ENCODE peak calls at places on chromosome 21, in nine cellular contexts. One of them, this sample, is unnamed. For H3K4me1, the result is how much of the 10 kb centered on the place peaks cover.

GRCh38 chr21:26717146-26717739 is 128.0 kb downstream of the ADAMTS1 start:
- DNase-seq in heart right ventricle: no peak
- DNase-seq in colonic mucosa: no peak
- DNase-seq in GM23338: peak
- DNase-seq in prostate gland: no peak
- DNase-seq in stomach: no peak
- DNase-seq in left lung: no peak
- DNase-seq in suprapubic skin: no peak
- DNase-seq in Peyer's patch: no peak
- DNase-seq in this sample: no peak

GRCh38 chr21:38470762-38471161 is 27.5 kb downstream of the ERG start:
- DNase-seq in Peyer's patch: no peak
- DNase-seq in left lung: no peak
- DNase-seq in suprapubic skin: no peak
- DNase-seq in heart right ventricle: no peak
- DNase-seq in stomach: no peak
- DNase-seq in colonic mucosa: no peak
- DNase-seq in prostate gland: no peak
- DNase-seq in GM23338: no peak
- DNase-seq in this sample: no peak

GRCh38 chr21:22343721-22344120 is 1345.5 kb downstream of the NCAM2 start:
- DNase-seq in stomach: no peak
- DNase-seq in suprapubic skin: no peak
- DNase-seq in GM23338: no peak
- DNase-seq in prostate gland: no peak
- DNase-seq in Peyer's patch: no peak
- DNase-seq in left lung: no peak
- DNase-seq in heart right ventricle: no peak
- DNase-seq in colonic mucosa: no peak
- DNase-seq in this sample: no peak

GRCh38 chr21:26177741-26178452 is 7.3 kb upstream of the APP start:
- DNase-seq in GM23338: no peak
- DNase-seq in stomach: no peak
- DNase-seq in colonic mucosa: no peak
- DNase-seq in suprapubic skin: no peak
- DNase-seq in Peyer's patch: no peak
- DNase-seq in prostate gland: no peak
- DNase-seq in left lung: no peak
- DNase-seq in heart right ventricle: no peak
- DNase-seq in this sample: no peak

GRCh38 chr21:37208056-37208705 is 59.0 kb downstream of the VPS26C start:
- DNase-seq in left lung: peak
- DNase-seq in colonic mucosa: no peak
- DNase-seq in prostate gland: peak
- DNase-seq in Peyer's patch: peak
- DNase-seq in heart right ventricle: peak
- DNase-seq in suprapubic skin: no peak
- DNase-seq in stomach: peak
- DNase-seq in GM23338: no peak
- DNase-seq in this sample: peak

GRCh38 chr21:21045538-21045937 is 47.3 kb downstream of the NCAM2 start:
- DNase-seq in heart right ventricle: no peak
- DNase-seq in GM23338: no peak
- DNase-seq in Peyer's patch: no peak
- DNase-seq in left lung: no peak
- DNase-seq in prostate gland: no peak
- DNase-seq in suprapubic skin: no peak
- DNase-seq in stomach: no peak
- DNase-seq in colonic mucosa: no peak
- DNase-seq in this sample: no peak

GRCh38 chr21:36141513-36141925 is 6.6 kb downstream of the CBR3 start:
- DNase-seq in prostate gland: peak
- DNase-seq in stomach: peak
- DNase-seq in colonic mucosa: peak
- DNase-seq in suprapubic skin: peak
- DNase-seq in Peyer's patch: peak
- DNase-seq in GM23338: peak
- DNase-seq in heart right ventricle: peak
- DNase-seq in left lung: peak
- DNase-seq in this sample: peak

GRCh38 chr21:40622531-40622930 is 224.4 kb downstream of the DSCAM start:
- DNase-seq in suprapubic skin: no peak
- DNase-seq in GM23338: no peak
- DNase-seq in heart right ventricle: no peak
- DNase-seq in Peyer's patch: no peak
- DNase-seq in left lung: no peak
- DNase-seq in colonic mucosa: no peak
- DNase-seq in stomach: no peak
- DNase-seq in prostate gland: no peak
- DNase-seq in this sample: no peak

GRCh38 chr21:27795418-27795817 is 828.5 kb upstream of the ADAMTS5 start:
- DNase-seq in colonic mucosa: no peak
- DNase-seq in stomach: no peak
- DNase-seq in GM23338: no peak
- DNase-seq in Peyer's patch: no peak
- DNase-seq in suprapubic skin: no peak
- DNase-seq in heart right ventricle: no peak
- DNase-seq in prostate gland: no peak
- DNase-seq in left lung: no peak
- DNase-seq in this sample: no peak

GRCh38 chr21:40685121-40685630 is 161.8 kb downstream of the DSCAM start:
- DNase-seq in GM23338: no peak
- DNase-seq in prostate gland: no peak
- DNase-seq in colonic mucosa: no peak
- DNase-seq in suprapubic skin: no peak
- DNase-seq in left lung: no peak
- DNase-seq in heart right ventricle: peak
- DNase-seq in stomach: no peak
- DNase-seq in Peyer's patch: no peak
- DNase-seq in this sample: no peak

GRCh38 chr21:41689289-41689583 is 77.6 kb downstream of the RIPK4 start:
- DNase-seq in stomach: no peak
- DNase-seq in heart right ventricle: no peak
- DNase-seq in prostate gland: no peak
- DNase-seq in GM23338: no peak
- DNase-seq in left lung: no peak
- DNase-seq in Peyer's patch: no peak
- DNase-seq in colonic mucosa: no peak
- DNase-seq in suprapubic skin: no peak
- DNase-seq in this sample: no peak

GRCh38 chr21:37655601-37656300 is 260.5 kb downstream of the KCNJ6 start:
- DNase-seq in suprapubic skin: no peak
- DNase-seq in stomach: no peak
- DNase-seq in GM23338: no peak
- DNase-seq in left lung: no peak
- DNase-seq in Peyer's patch: no peak
- DNase-seq in prostate gland: no peak
- DNase-seq in colonic mucosa: no peak
- DNase-seq in heart right ventricle: no peak
- DNase-seq in this sample: no peak

GRCh38 chr21:41228006-41228370 is 60.0 kb downstream of the BACE2 start:
- DNase-seq in heart right ventricle: no peak
- DNase-seq in suprapubic skin: no peak
- DNase-seq in GM23338: no peak
- DNase-seq in Peyer's patch: no peak
- DNase-seq in left lung: no peak
- DNase-seq in prostate gland: no peak
- DNase-seq in stomach: no peak
- DNase-seq in colonic mucosa: peak
- DNase-seq in this sample: no peak

GRCh38 chr21:38349111-38349746 is 92.4 kb downstream of the KCNJ15 start:
- DNase-seq in GM23338: no peak
- DNase-seq in prostate gland: no peak
- DNase-seq in stomach: no peak
- DNase-seq in heart right ventricle: no peak
- DNase-seq in colonic mucosa: no peak
- DNase-seq in suprapubic skin: peak
- DNase-seq in Peyer's patch: no peak
- DNase-seq in left lung: no peak
- DNase-seq in this sample: no peak

GRCh38 chr21:37087188-37087587 is 14.1 kb downstream of the TTC3 start:
- DNase-seq in colonic mucosa: no peak
- DNase-seq in GM23338: peak
- DNase-seq in heart right ventricle: no peak
- DNase-seq in prostate gland: no peak
- DNase-seq in stomach: no peak
- DNase-seq in suprapubic skin: no peak
- DNase-seq in Peyer's patch: no peak
- DNase-seq in left lung: no peak
- DNase-seq in this sample: no peak

DNA sequence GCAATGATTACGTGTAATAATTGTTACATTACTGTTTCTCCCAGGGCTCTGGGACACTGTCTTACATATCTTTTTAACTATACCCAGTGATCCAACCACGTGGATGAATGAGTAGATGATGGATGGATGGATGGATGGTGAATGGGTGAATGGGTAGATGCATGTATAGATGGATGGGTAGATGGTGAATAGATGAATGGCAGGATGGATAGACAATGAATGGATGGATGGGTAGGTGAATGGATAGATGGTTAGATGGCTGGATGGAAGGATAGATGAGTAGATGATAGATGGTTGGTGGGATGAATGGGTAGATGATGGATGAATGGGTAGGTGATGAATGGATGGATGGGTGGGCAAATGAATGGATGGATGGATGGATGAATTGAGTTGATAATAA is 135.9 kb downstream of the HUNK start:
- DNase-seq in suprapubic skin: no peak
- DNase-seq in left lung: no peak
- DNase-seq in prostate gland: no peak
- DNase-seq in stomach: no peak
- DNase-seq in Peyer's patch: no peak
- DNase-seq in colonic mucosa: no peak
- DNase-seq in GM23338: no peak
- DNase-seq in heart right ventricle: no peak
- DNase-seq in this sample: no peak
- H3K4me1 ChIP-seq in suprapubic skin: under half
- H3K4me1 ChIP-seq in left lung: under half
- H3K4me1 ChIP-seq in prostate gland: under half
- H3K4me1 ChIP-seq in stomach: under half
- H3K4me1 ChIP-seq in Peyer's patch: under half
- H3K4me1 ChIP-seq in colonic mucosa: under half
- H3K4me1 ChIP-seq in GM23338: under half
- H3K4me1 ChIP-seq in heart right ventricle: under half
- H3K4me1 ChIP-seq in this sample: under half

DNA sequence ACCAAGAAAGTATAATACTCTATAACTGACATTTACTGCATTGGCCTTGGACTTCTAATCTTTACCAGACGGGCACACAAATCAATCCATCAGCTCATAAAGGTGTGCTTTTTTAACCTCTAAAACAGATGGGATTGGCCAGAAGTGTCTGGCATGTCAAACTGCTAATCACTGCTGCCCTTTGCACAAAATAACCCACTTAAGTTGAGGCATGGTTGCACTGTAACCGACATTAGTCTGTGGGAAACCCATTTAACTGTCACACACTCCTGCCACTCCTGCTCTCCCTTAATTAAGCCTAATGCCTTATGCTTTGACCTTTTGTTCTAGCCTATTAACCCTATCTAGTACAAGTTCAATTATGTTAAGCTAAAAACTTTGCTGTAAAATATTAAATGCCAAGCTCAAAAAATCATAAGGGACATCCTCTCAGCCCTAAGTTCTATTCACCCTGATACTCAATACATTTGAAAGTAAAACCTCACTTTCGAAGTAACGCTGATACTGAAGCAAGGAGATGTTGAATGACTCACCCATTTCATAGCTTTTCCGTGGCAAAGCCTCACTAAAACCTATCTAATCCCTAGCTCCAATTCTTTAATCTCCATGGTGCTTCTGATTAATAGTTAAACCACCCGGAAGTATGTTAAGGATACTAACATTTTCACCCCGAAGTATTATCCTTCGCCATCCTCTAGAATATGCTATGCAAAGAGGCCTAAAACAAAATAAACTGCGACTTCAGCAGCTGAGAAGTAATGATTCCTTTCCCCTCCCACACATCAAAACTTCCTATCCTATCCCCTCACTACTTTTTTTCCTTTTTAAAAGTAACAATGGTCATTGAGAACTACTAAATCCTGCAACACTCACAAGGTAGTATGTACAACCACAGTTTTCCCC is 12.9 kb downstream of the NRIP1 start:
- DNase-seq in Peyer's patch: no peak
- DNase-seq in colonic mucosa: peak
- DNase-seq in prostate gland: no peak
- DNase-seq in stomach: no peak
- DNase-seq in GM23338: no peak
- DNase-seq in left lung: no peak
- DNase-seq in heart right ventricle: no peak
- DNase-seq in suprapubic skin: no peak
- DNase-seq in this sample: no peak
- H3K4me1 ChIP-seq in Peyer's patch: under half
- H3K4me1 ChIP-seq in colonic mucosa: under half
- H3K4me1 ChIP-seq in prostate gland: under half
- H3K4me1 ChIP-seq in stomach: under half
- H3K4me1 ChIP-seq in GM23338: under half
- H3K4me1 ChIP-seq in left lung: under half
- H3K4me1 ChIP-seq in heart right ventricle: half or more
- H3K4me1 ChIP-seq in suprapubic skin: under half
- H3K4me1 ChIP-seq in this sample: under half

GRCh38 chr21:42854246-42855010 is 24.9 kb downstream of the WDR4 start:
- DNase-seq in stomach: no peak
- DNase-seq in heart right ventricle: no peak
- DNase-seq in colonic mucosa: no peak
- DNase-seq in prostate gland: no peak
- DNase-seq in Peyer's patch: no peak
- DNase-seq in left lung: no peak
- DNase-seq in GM23338: no peak
- DNase-seq in suprapubic skin: no peak
- DNase-seq in this sample: no peak
- H3K4me1 ChIP-seq in stomach: under half
- H3K4me1 ChIP-seq in heart right ventricle: under half
- H3K4me1 ChIP-seq in colonic mucosa: under half
- H3K4me1 ChIP-seq in prostate gland: under half
- H3K4me1 ChIP-seq in Peyer's patch: under half
- H3K4me1 ChIP-seq in left lung: under half
- H3K4me1 ChIP-seq in GM23338: under half
- H3K4me1 ChIP-seq in suprapubic skin: under half
- H3K4me1 ChIP-seq in this sample: under half

GRCh38 chr21:44779417-44780139 is 22.0 kb downstream of the UBE2G2 start:
- DNase-seq in Peyer's patch: no peak
- DNase-seq in suprapubic skin: no peak
- DNase-seq in stomach: no peak
- DNase-seq in left lung: no peak
- DNase-seq in GM23338: no peak
- DNase-seq in heart right ventricle: no peak
- DNase-seq in prostate gland: no peak
- DNase-seq in colonic mucosa: no peak
- DNase-seq in this sample: no peak
- H3K4me1 ChIP-seq in Peyer's patch: under half
- H3K4me1 ChIP-seq in suprapubic skin: under half
- H3K4me1 ChIP-seq in stomach: under half
- H3K4me1 ChIP-seq in left lung: under half
- H3K4me1 ChIP-seq in GM23338: under half
- H3K4me1 ChIP-seq in heart right ventricle: under half
- H3K4me1 ChIP-seq in prostate gland: under half
- H3K4me1 ChIP-seq in colonic mucosa: under half
- H3K4me1 ChIP-seq in this sample: under half

GRCh38 chr21:45632165-45632896 is 11.2 kb upstream of the PCBP3 start:
- DNase-seq in heart right ventricle: no peak
- DNase-seq in suprapubic skin: no peak
- DNase-seq in left lung: no peak
- DNase-seq in prostate gland: no peak
- DNase-seq in colonic mucosa: peak
- DNase-seq in stomach: no peak
- DNase-seq in GM23338: no peak
- DNase-seq in Peyer's patch: no peak
- DNase-seq in this sample: no peak
- H3K4me1 ChIP-seq in heart right ventricle: under half
- H3K4me1 ChIP-seq in suprapubic skin: under half
- H3K4me1 ChIP-seq in left lung: under half
- H3K4me1 ChIP-seq in prostate gland: under half
- H3K4me1 ChIP-seq in colonic mucosa: under half
- H3K4me1 ChIP-seq in stomach: under half
- H3K4me1 ChIP-seq in GM23338: under half
- H3K4me1 ChIP-seq in Peyer's patch: under half
- H3K4me1 ChIP-seq in this sample: under half